ENCODE peak calls at places on chromosomes 2 and 18, in four cellular contexts. Q, G, C and L are unnamed samples.
A peak's percentile ranks its signal among the peaks of the same experiment; 100 is the strongest.

GRCh38 chr2:189276277-189276676 is 96.7 kb upstream of the COL5A2 start:
- DNase-seq in Q (no peak), G (no peak), C (no peak), L (no peak)

GRCh38 chr2:205770557-205770956 is 88.3 kb downstream of the NRP2 start:
- DNase-seq in Q (no peak), G (no peak), C (no peak), L (no peak)

GRCh38 chr2:225270861-225271260 is 128.6 kb upstream of the NYAP2 start:
- DNase-seq in Q (peak; percentile 19), G (no peak), C (no peak), L (peak; percentile 82)

GRCh38 chr2:42101641-42102605 is 54.1 kb downstream of the PKDCC start:
- DNase-seq in Q (no peak), G (peak; percentile 71), C (no peak), L (peak; percentile 82)

GRCh38 chr2:64525323-64525625 is 1.1 kb downstream of the AFTPH start:
- DNase-seq in Q (no peak), G (peak; percentile 28), C (no peak), L (no peak)

GRCh38 chr2:241248897-241249296 is 60.4 kb downstream of the ANO7 start:
- DNase-seq in Q (no peak), G (no peak), C (no peak), L (no peak)

GRCh38 chr2:142136571-142136970 is 5.8 kb upstream of the LRP1B start:
- DNase-seq in Q (no peak), G (no peak), C (no peak), L (no peak)

GRCh38 chr18:74625157-74625556 is 27.5 kb downstream of the ZNF407 start:
- DNase-seq in Q (no peak), G (no peak), C (no peak), L (no peak)

GRCh38 chr2:223760838-223761502 is 76.4 kb downstream of the AP1S3 start:
- DNase-seq in Q (peak; percentile 20), G (peak; percentile 77), C (no peak), L (peak; percentile 53)

GRCh38 chr2:85589982-85590791 is 5.4 kb upstream of the RNF181 start:
- DNase-seq in Q (no peak), G (peak; percentile 82), C (no peak), L (no peak)

GRCh38 chr2:203871371-203871983 is 3.9 kb downstream of the CTLA4 start:
- DNase-seq in Q (no peak), G (no peak), C (no peak), L (peak; percentile 81)

GRCh38 chr2:192051533-192051932 is 143.2 kb downstream of the TMEFF2 start:
- DNase-seq in Q (no peak), G (no peak), C (no peak), L (no peak)

GRCh38 chr2:46828491-46829239 is 86.9 kb downstream of the MCFD2 start:
- DNase-seq in Q (no peak), G (no peak), C (no peak), L (no peak)

GRCh38 chr18:706438-706837 is 6.0 kb downstream of the ENOSF1 start:
- DNase-seq in Q (no peak), G (no peak), C (no peak), L (no peak)

GRCh38 chr18:9095297-9096012 is 7.0 kb upstream of the NDUFV2 start:
- DNase-seq in Q (no peak), G (peak; percentile 87), C (no peak), L (peak; percentile 63)

GRCh38 chr2:15313657-15314056 is 247.5 kb downstream of the NBAS start:
- DNase-seq in Q (no peak), G (no peak), C (no peak), L (peak; percentile 31)

GRCh38 chr2:134621939-134622705 is 96.7 kb downstream of the TMEM163 start:
- DNase-seq in Q (no peak), G (no peak), C (no peak), L (no peak)

GRCh38 chr18:62187543-62188378 is 706 bp downstream of the RELCH start:
- DNase-seq in Q (no peak), G (peak; percentile 17), C (no peak), L (no peak)

GRCh38 chr2:219559156-219559915 is 12.0 kb downstream of the OBSL1 start:
- DNase-seq in Q (no peak), G (no peak), C (no peak), L (no peak)
- TF ChIP-seq TCF12 in Q (no peak), G (no peak), C (no peak), L (no peak)

DNA sequence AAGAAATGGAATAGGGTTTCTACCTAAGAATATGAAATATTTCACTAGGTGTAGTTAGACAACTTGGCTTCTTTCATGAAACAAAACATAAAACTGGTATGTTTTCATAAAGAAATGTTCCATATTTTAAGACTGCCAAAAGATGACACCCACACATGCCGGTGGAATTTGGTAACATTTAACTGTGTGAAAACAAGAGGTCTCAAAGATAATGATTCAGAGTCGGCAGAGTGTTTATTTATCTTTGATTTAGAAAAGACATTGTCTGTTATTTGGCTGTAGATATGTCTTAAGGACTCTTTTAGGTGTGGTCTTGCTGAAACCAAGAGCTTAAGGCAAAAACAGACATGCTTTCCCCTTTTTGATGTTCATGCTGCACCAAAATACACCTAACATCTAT is 63.5 kb upstream of the FN1 start:
- DNase-seq in Q (no peak), G (no peak), C (no peak), L (no peak)
- TF ChIP-seq TCF12 in Q (no peak), G (no peak), C (no peak), L (no peak)

GRCh38 chr2:26957524-26957923 is 12.9 kb upstream of the MAPRE3 start:
- DNase-seq in Q (no peak), G (no peak), C (no peak), L (no peak)
- TF ChIP-seq TCF12 in Q (no peak), G (no peak), C (no peak), L (no peak)

GRCh38 chr2:174846218-174846617 is 81.9 kb upstream of the CHRNA1 start:
- DNase-seq in Q (peak; percentile 55), G (no peak), C (no peak), L (no peak)
- TF ChIP-seq TCF12 in Q (peak; percentile 93), G (no peak), C (no peak), L (no peak)